ENCODE peak calls at places on chromosomes 11 and 22, in eight cellular contexts. One of them, this sample, is unnamed.

GRCh38 chr11:69352181-69352580 is 58.2 kb downstream of the MYEOV start:
- DNase-seq in CD8-positive, alpha-beta T cell: no peak
- DNase-seq in left lung: no peak
- DNase-seq in RWPE1: no peak
- DNase-seq in cardiac fibroblast: peak; percentile 45
- DNase-seq in stomach: peak; percentile 4
- DNase-seq in body of pancreas: no peak
- DNase-seq in nephron progenitor cell: no peak
- DNase-seq in this sample: no peak

GRCh38 chr22:36197065-36197440 is 4.6 kb downstream of the APOL4 start:
- DNase-seq in cardiac fibroblast: peak; percentile 72
- DNase-seq in left lung: no peak
- DNase-seq in RWPE1: no peak
- DNase-seq in stomach: no peak
- DNase-seq in CD8-positive, alpha-beta T cell: no peak
- DNase-seq in body of pancreas: no peak
- DNase-seq in nephron progenitor cell: peak; percentile 81
- DNase-seq in this sample: no peak

GRCh38 chr11:128195756-128196155 is 391.6 kb downstream of the ETS1 start:
- DNase-seq in CD8-positive, alpha-beta T cell: no peak
- DNase-seq in stomach: no peak
- DNase-seq in body of pancreas: no peak
- DNase-seq in left lung: no peak
- DNase-seq in RWPE1: no peak
- DNase-seq in cardiac fibroblast: no peak
- DNase-seq in nephron progenitor cell: no peak
- DNase-seq in this sample: no peak

GRCh38 chr22:36816635-36817428 is at the start of gene PVALB:
- DNase-seq in body of pancreas: peak; percentile 21
- DNase-seq in left lung: no peak
- DNase-seq in RWPE1: peak; percentile 27
- DNase-seq in stomach: no peak
- DNase-seq in nephron progenitor cell: peak; percentile 66
- DNase-seq in CD8-positive, alpha-beta T cell: no peak
- DNase-seq in cardiac fibroblast: peak; percentile 22
- DNase-seq in this sample: no peak

GRCh38 chr11:47259178-47259977 is 1.6 kb downstream of the NR1H3 start:
- DNase-seq in nephron progenitor cell: peak; percentile 42
- DNase-seq in stomach: peak; percentile 72
- DNase-seq in left lung: no peak
- DNase-seq in cardiac fibroblast: peak; percentile 54
- DNase-seq in CD8-positive, alpha-beta T cell: no peak
- DNase-seq in body of pancreas: no peak
- DNase-seq in RWPE1: no peak
- DNase-seq in this sample: no peak

GRCh38 chr11:110428956-110429613 is 663 bp upstream of the FDX1 start:
- DNase-seq in body of pancreas: no peak
- DNase-seq in stomach: no peak
- DNase-seq in RWPE1: no peak
- DNase-seq in CD8-positive, alpha-beta T cell: no peak
- DNase-seq in nephron progenitor cell: no peak
- DNase-seq in left lung: no peak
- DNase-seq in cardiac fibroblast: no peak
- DNase-seq in this sample: no peak

GRCh38 chr11:2207212-2207611 is 35.6 kb upstream of the TH start:
- DNase-seq in CD8-positive, alpha-beta T cell: no peak
- DNase-seq in cardiac fibroblast: no peak
- DNase-seq in left lung: no peak
- DNase-seq in nephron progenitor cell: no peak
- DNase-seq in body of pancreas: peak; percentile 9
- DNase-seq in stomach: peak; percentile 20
- DNase-seq in RWPE1: no peak
- DNase-seq in this sample: peak; percentile 7

GRCh38 chr11:40987895-40988435 is 471.5 kb downstream of the LRRC4C start:
- DNase-seq in RWPE1: no peak
- DNase-seq in cardiac fibroblast: no peak
- DNase-seq in body of pancreas: no peak
- DNase-seq in CD8-positive, alpha-beta T cell: no peak
- DNase-seq in nephron progenitor cell: no peak
- DNase-seq in left lung: no peak
- DNase-seq in stomach: no peak
- DNase-seq in this sample: no peak

GRCh38 chr22:22666307-22667091 is 22.1 kb downstream of the GGTLC2 start:
- DNase-seq in CD8-positive, alpha-beta T cell: no peak
- DNase-seq in left lung: peak; percentile 47
- DNase-seq in nephron progenitor cell: peak; percentile 49
- DNase-seq in RWPE1: no peak
- DNase-seq in body of pancreas: peak; percentile 41
- DNase-seq in cardiac fibroblast: peak; percentile 56
- DNase-seq in stomach: peak; percentile 38
- DNase-seq in this sample: peak; percentile 34

GRCh38 chr11:119504366-119504765 is 81.4 kb upstream of the THY1 start:
- DNase-seq in cardiac fibroblast: no peak
- DNase-seq in left lung: no peak
- DNase-seq in body of pancreas: no peak
- DNase-seq in nephron progenitor cell: no peak
- DNase-seq in CD8-positive, alpha-beta T cell: no peak
- DNase-seq in stomach: no peak
- DNase-seq in RWPE1: no peak
- DNase-seq in this sample: no peak

GRCh38 chr11:129278586-129279319 is 86.6 kb upstream of the ARHGAP32 start:
- DNase-seq in RWPE1: peak; percentile 18
- DNase-seq in cardiac fibroblast: no peak
- DNase-seq in left lung: no peak
- DNase-seq in body of pancreas: peak; percentile 23
- DNase-seq in stomach: no peak
- DNase-seq in nephron progenitor cell: peak; percentile 56
- DNase-seq in CD8-positive, alpha-beta T cell: no peak
- DNase-seq in this sample: peak; percentile 24

GRCh38 chr11:63567044-63567840 is 4.1 kb upstream of the PLAAT2 start:
- DNase-seq in nephron progenitor cell: no peak
- DNase-seq in cardiac fibroblast: peak; percentile 89
- DNase-seq in RWPE1: peak; percentile 83
- DNase-seq in stomach: no peak
- DNase-seq in body of pancreas: peak; percentile 16
- DNase-seq in left lung: no peak
- DNase-seq in CD8-positive, alpha-beta T cell: peak; percentile 50
- DNase-seq in this sample: no peak

GRCh38 chr22:49897015-49897684 is 21.1 kb downstream of the ALG12 start:
- DNase-seq in body of pancreas: no peak
- DNase-seq in RWPE1: no peak
- DNase-seq in cardiac fibroblast: no peak
- DNase-seq in CD8-positive, alpha-beta T cell: no peak
- DNase-seq in nephron progenitor cell: no peak
- DNase-seq in stomach: no peak
- DNase-seq in left lung: peak; percentile 4
- DNase-seq in this sample: no peak

GRCh38 chr22:29071261-29072045 is 1.4 kb upstream of the KREMEN1 start:
- DNase-seq in RWPE1: peak; percentile 64
- DNase-seq in body of pancreas: peak; percentile 50
- DNase-seq in stomach: peak; percentile 65
- DNase-seq in left lung: peak; percentile 49
- DNase-seq in CD8-positive, alpha-beta T cell: no peak
- DNase-seq in cardiac fibroblast: peak; percentile 38
- DNase-seq in nephron progenitor cell: peak; percentile 75
- DNase-seq in this sample: peak; percentile 39

GRCh38 chr11:67409261-67409666 is 5.4 kb downstream of the TBC1D10C start:
- DNase-seq in body of pancreas: no peak
- DNase-seq in nephron progenitor cell: no peak
- DNase-seq in CD8-positive, alpha-beta T cell: peak; percentile 71
- DNase-seq in RWPE1: no peak
- DNase-seq in cardiac fibroblast: no peak
- DNase-seq in left lung: no peak
- DNase-seq in stomach: peak; percentile 57
- DNase-seq in this sample: no peak

GRCh38 chr11:122671270-122671906 is 15.9 kb downstream of the UBASH3B start:
- DNase-seq in body of pancreas: no peak
- DNase-seq in RWPE1: no peak
- DNase-seq in left lung: no peak
- DNase-seq in stomach: no peak
- DNase-seq in CD8-positive, alpha-beta T cell: no peak
- DNase-seq in cardiac fibroblast: peak; percentile 88
- DNase-seq in nephron progenitor cell: peak; percentile 15
- DNase-seq in this sample: no peak

GRCh38 chr11:48047616-48048015 is 67.3 kb downstream of the PTPRJ start:
- DNase-seq in CD8-positive, alpha-beta T cell: no peak
- DNase-seq in stomach: no peak
- DNase-seq in nephron progenitor cell: no peak
- DNase-seq in RWPE1: no peak
- DNase-seq in body of pancreas: no peak
- DNase-seq in left lung: no peak
- DNase-seq in cardiac fibroblast: peak; percentile 47
- DNase-seq in this sample: no peak

GRCh38 chr22:49158741-49159564 is 668.7 kb downstream of the BRD1 start:
- DNase-seq in cardiac fibroblast: no peak
- DNase-seq in left lung: peak; percentile 20
- DNase-seq in stomach: no peak
- DNase-seq in RWPE1: no peak
- DNase-seq in nephron progenitor cell: no peak
- DNase-seq in body of pancreas: no peak
- DNase-seq in CD8-positive, alpha-beta T cell: no peak
- DNase-seq in this sample: no peak

GRCh38 chr11:1832181-1832988 is 2.4 kb upstream of the SYT8 start:
- DNase-seq in left lung: peak; percentile 60
- DNase-seq in RWPE1: no peak
- DNase-seq in body of pancreas: peak; percentile 69
- DNase-seq in stomach: peak; percentile 68
- DNase-seq in nephron progenitor cell: peak; percentile 88
- DNase-seq in cardiac fibroblast: no peak
- DNase-seq in CD8-positive, alpha-beta T cell: peak; percentile 59
- DNase-seq in this sample: peak; percentile 80

GRCh38 chr11:44071157-44071556 is 5.1 kb downstream of the ACCS start:
- DNase-seq in nephron progenitor cell: no peak
- DNase-seq in RWPE1: no peak
- DNase-seq in left lung: no peak
- DNase-seq in CD8-positive, alpha-beta T cell: no peak
- DNase-seq in stomach: no peak
- DNase-seq in cardiac fibroblast: no peak
- DNase-seq in body of pancreas: no peak
- DNase-seq in this sample: no peak

GRCh38 chr11:128498846-128499245 is 88.5 kb downstream of the ETS1 start:
- DNase-seq in CD8-positive, alpha-beta T cell: no peak
- DNase-seq in left lung: no peak
- DNase-seq in nephron progenitor cell: no peak
- DNase-seq in RWPE1: no peak
- DNase-seq in cardiac fibroblast: peak; percentile 66
- DNase-seq in body of pancreas: no peak
- DNase-seq in stomach: no peak
- DNase-seq in this sample: no peak

GRCh38 chr22:42270512-42271190 is at the start of gene TCF20:
- DNase-seq in nephron progenitor cell: peak; percentile 81
- DNase-seq in RWPE1: peak; percentile 79
- DNase-seq in left lung: peak; percentile 82
- DNase-seq in stomach: peak; percentile 82
- DNase-seq in CD8-positive, alpha-beta T cell: peak; percentile 74
- DNase-seq in body of pancreas: peak; percentile 77
- DNase-seq in cardiac fibroblast: peak; percentile 70
- DNase-seq in this sample: peak; percentile 63

GRCh38 chr22:26995222-26995621 is 337.8 kb downstream of the MIAT start:
- DNase-seq in cardiac fibroblast: no peak
- DNase-seq in left lung: no peak
- DNase-seq in body of pancreas: peak; percentile 71
- DNase-seq in CD8-positive, alpha-beta T cell: no peak
- DNase-seq in stomach: no peak
- DNase-seq in RWPE1: no peak
- DNase-seq in nephron progenitor cell: no peak
- DNase-seq in this sample: no peak

GRCh38 chr11:32173435-32173834 is 82.6 kb downstream of the RCN1 start:
- DNase-seq in RWPE1: peak; percentile 44
- DNase-seq in body of pancreas: peak; percentile 54
- DNase-seq in cardiac fibroblast: peak; percentile 79
- DNase-seq in stomach: peak; percentile 61
- DNase-seq in left lung: peak; percentile 36
- DNase-seq in nephron progenitor cell: peak; percentile 67
- DNase-seq in CD8-positive, alpha-beta T cell: no peak
- DNase-seq in this sample: peak; percentile 48
- TF ChIP-seq CTCF in RWPE1: peak; percentile 46
- TF ChIP-seq CTCF in body of pancreas: peak; percentile 33
- TF ChIP-seq CTCF in cardiac fibroblast: peak; percentile 75
- TF ChIP-seq CTCF in stomach: no peak
- TF ChIP-seq CTCF in left lung: peak; percentile 41
- TF ChIP-seq CTCF in nephron progenitor cell: peak; percentile 57
- TF ChIP-seq CTCF in CD8-positive, alpha-beta T cell: no peak
- TF ChIP-seq CTCF in this sample: peak; percentile 80

DNA sequence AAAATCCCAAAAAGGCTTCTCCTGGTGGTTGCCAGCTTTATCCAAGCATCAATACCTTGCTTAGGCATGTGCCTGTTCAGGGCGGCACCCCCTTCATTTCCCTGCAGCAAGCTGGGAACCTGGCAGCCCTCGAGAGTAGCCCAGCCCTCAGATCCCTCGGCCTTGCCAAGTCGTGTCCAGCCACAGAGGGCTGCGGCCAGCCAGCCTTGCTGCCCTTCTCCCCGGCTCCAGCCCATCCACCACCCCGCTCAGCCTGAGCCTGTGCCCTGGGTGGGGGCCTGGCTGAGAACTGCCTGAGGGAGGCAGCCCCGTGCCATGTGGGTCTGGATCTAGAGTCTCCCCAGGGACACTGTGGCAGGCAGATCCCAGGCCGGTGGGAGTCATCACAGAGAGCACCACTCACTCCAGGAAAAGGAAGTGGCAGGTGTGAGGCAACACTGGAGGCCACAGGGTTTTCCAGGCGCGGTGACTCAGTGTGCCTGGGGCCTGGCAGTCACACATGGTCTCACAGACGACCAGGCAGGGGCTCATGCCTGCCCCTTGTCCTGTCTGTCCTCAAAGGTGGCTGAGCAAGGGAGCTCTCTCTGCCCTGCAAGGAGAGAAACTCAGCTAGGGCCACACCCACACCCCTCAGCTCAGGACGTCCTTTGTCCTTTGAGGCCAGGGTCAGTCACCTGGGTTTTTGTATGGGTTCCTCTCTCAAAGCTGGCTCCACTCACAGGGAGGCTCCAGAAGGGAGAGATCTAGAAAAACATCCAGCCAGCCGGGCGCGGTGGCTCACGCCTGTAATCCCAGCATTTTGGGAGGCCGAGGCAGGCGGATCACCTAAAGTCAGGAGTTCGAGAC is 12.2 kb upstream of the CDC42BPG start:
- DNase-seq in cardiac fibroblast: peak; percentile 94
- DNase-seq in RWPE1: peak; percentile 87
- DNase-seq in body of pancreas: no peak
- DNase-seq in stomach: peak; percentile 82
- DNase-seq in left lung: peak; percentile 85
- DNase-seq in nephron progenitor cell: no peak
- DNase-seq in CD8-positive, alpha-beta T cell: no peak
- DNase-seq in this sample: no peak
- TF ChIP-seq CTCF in cardiac fibroblast: peak; percentile 2
- TF ChIP-seq CTCF in RWPE1: no peak
- TF ChIP-seq CTCF in body of pancreas: no peak
- TF ChIP-seq CTCF in stomach: no peak
- TF ChIP-seq CTCF in left lung: no peak
- TF ChIP-seq CTCF in nephron progenitor cell: no peak
- TF ChIP-seq CTCF in CD8-positive, alpha-beta T cell: no peak
- TF ChIP-seq CTCF in this sample: no peak

GRCh38 chr11:37449146-37449545 is 851.1 kb upstream of the RAG2 start:
- DNase-seq in RWPE1: peak; percentile 36
- DNase-seq in CD8-positive, alpha-beta T cell: no peak
- DNase-seq in stomach: no peak
- DNase-seq in body of pancreas: no peak
- DNase-seq in cardiac fibroblast: peak; percentile 77
- DNase-seq in left lung: no peak
- DNase-seq in nephron progenitor cell: no peak
- DNase-seq in this sample: no peak
- TF ChIP-seq CTCF in RWPE1: peak; percentile 48
- TF ChIP-seq CTCF in CD8-positive, alpha-beta T cell: no peak
- TF ChIP-seq CTCF in stomach: no peak
- TF ChIP-seq CTCF in body of pancreas: peak; percentile 21
- TF ChIP-seq CTCF in cardiac fibroblast: peak; percentile 46
- TF ChIP-seq CTCF in left lung: peak; percentile 21
- TF ChIP-seq CTCF in nephron progenitor cell: peak; percentile 46
- TF ChIP-seq CTCF in this sample: peak; percentile 67

GRCh38 chr11:111851636-111852035 is 19.7 kb downstream of the ALG9 start:
- DNase-seq in body of pancreas: no peak
- DNase-seq in left lung: no peak
- DNase-seq in RWPE1: no peak
- DNase-seq in stomach: no peak
- DNase-seq in CD8-positive, alpha-beta T cell: no peak
- DNase-seq in nephron progenitor cell: no peak
- DNase-seq in cardiac fibroblast: peak; percentile 39
- DNase-seq in this sample: no peak
- TF ChIP-seq CTCF in body of pancreas: no peak
- TF ChIP-seq CTCF in left lung: peak; percentile 19
- TF ChIP-seq CTCF in RWPE1: peak; percentile 28
- TF ChIP-seq CTCF in stomach: no peak
- TF ChIP-seq CTCF in CD8-positive, alpha-beta T cell: no peak
- TF ChIP-seq CTCF in nephron progenitor cell: no peak
- TF ChIP-seq CTCF in cardiac fibroblast: peak; percentile 47
- TF ChIP-seq CTCF in this sample: peak; percentile 37

This sample was measured in progenitor cell of endocrine pancreas.